ENCODE peak calls at places on chromosomes 16 and 17, in four cellular contexts. R is astrocyte, D is sigmoid colon, T is transverse colon. Z is an unnamed sample.

GRCh38 chr17:57562231-57562630 is 182.9 kb downstream of the CCDC182 start:
- DNase-seq in D (no peak), R (no peak), T (no peak), Z (no peak)

GRCh38 chr17:31696184-31696602 is 162.9 kb downstream of the COPRS start:
- DNase-seq in D (peak; percentile 96), T (peak; percentile 52), R (peak; percentile 90), Z (peak; percentile 98)

GRCh38 chr16:85348065-85348840 is 236.0 kb upstream of the CIBAR2 start:
- DNase-seq in R (no peak), T (no peak), D (no peak), Z (no peak)

GRCh38 chr17:13429201-13429600 is 172.5 kb downstream of the HS3ST3A1 start:
- DNase-seq in R (peak; percentile 90), D (no peak), T (no peak), Z (peak; percentile 91)

GRCh38 chr17:151004-151403 is 13.6 kb downstream of the SCGB1C2 start:
- DNase-seq in D (peak; percentile 21), R (no peak), T (no peak), Z (no peak)

GRCh38 chr16:27232875-27233605 is 29.7 kb downstream of the KDM8 start:
- DNase-seq in T (no peak), D (peak; percentile 41), R (no peak), Z (no peak)

GRCh38 chr16:78210305-78210704 is 110.9 kb downstream of the WWOX start:
- DNase-seq in R (peak; percentile 47), T (no peak), D (no peak), Z (no peak)

GRCh38 chr17:6959700-6960099 is 36.1 kb upstream of the ALOX12 start:
- DNase-seq in R (no peak), T (no peak), D (no peak), Z (no peak)

GRCh38 chr16:46582313-46582712 is 38.9 kb downstream of the SHCBP1 start:
- DNase-seq in R (no peak), T (no peak), D (no peak), Z (no peak)

GRCh38 chr17:4969551-4970231 is 2.1 kb upstream of the SPAG7 start:
- DNase-seq in T (no peak), R (peak; percentile 44), D (peak; percentile 60), Z (peak; percentile 57)

GRCh38 chr17:9402590-9403199 is 172.9 kb downstream of the STX8 start:
- DNase-seq in T (peak; percentile 25), D (no peak), R (no peak), Z (peak; percentile 23)

GRCh38 chr16:87288753-87289362 is 28.3 kb downstream of the C16orf95 start:
- DNase-seq in R (peak; percentile 80), D (no peak), T (no peak), Z (peak; percentile 6)

GRCh38 chr16:85396879-85397871 is 215.9 kb upstream of the GSE1 start:
- DNase-seq in T (no peak), R (no peak), D (peak; percentile 65), Z (no peak)

GRCh38 chr16:56911771-56912541 is 20.0 kb upstream of the HERPUD1 start:
- DNase-seq in R (peak; percentile 83), T (peak; percentile 74), D (peak; percentile 76), Z (no peak)

GRCh38 chr16:53147500-53148065 is 92.8 kb downstream of the CHD9 start:
- DNase-seq in D (no peak), R (no peak), T (no peak), Z (no peak)

GRCh38 chr17:80028030-80028429 is 7.6 kb downstream of the TBC1D16 start:
- DNase-seq in D (no peak), R (no peak), T (no peak), Z (no peak)

GRCh38 chr16:81526199-81526598 is 81.6 kb downstream of the CMIP start:
- DNase-seq in D (no peak), R (peak; percentile 60), T (no peak), Z (no peak)

GRCh38 chr16:85354623-85355514 is 242.6 kb upstream of the CIBAR2 start:
- DNase-seq in D (no peak), R (peak; percentile 72), T (no peak), Z (peak; percentile 94)

GRCh38 chr16:20866161-20866772 is 33.9 kb downstream of the DCUN1D3 start:
- DNase-seq in T (peak; percentile 17), R (peak; percentile 87), D (peak; percentile 73), Z (peak; percentile 81)

GRCh38 chr16:74034862-74035261 is 261.8 kb upstream of the PSMD7 start:
- DNase-seq in D (no peak), R (no peak), T (peak; percentile 11), Z (no peak)

GRCh38 chr17:66491665-66492064 is 189.3 kb downstream of the PRKCA start:
- DNase-seq in D (no peak), T (no peak), R (no peak), Z (no peak)

GRCh38 chr17:227581-228222 is 46.3 kb upstream of the DOC2B start:
- DNase-seq in D (no peak), R (no peak), T (no peak), Z (no peak)

GRCh38 chr16:81175325-81175891 is 63.1 kb upstream of the BCO1 start:
- DNase-seq in T (no peak), D (no peak), R (peak; percentile 59), Z (peak; percentile 71)

GRCh38 chr16:3189869-3190268 is 1.9 kb downstream of the OR1F1 start:
- DNase-seq in R (no peak), T (no peak), D (no peak), Z (no peak)

GRCh38 chr17:42675984-42676423 is 790 bp downstream of the PLEKHH3 start:
- DNase-seq in R (peak; percentile 45), T (peak; percentile 77), D (peak; percentile 87), Z (peak; percentile 56)

GRCh38 chr17:81941484-81942166 is 4.5 kb upstream of the PYCR1 start:
- DNase-seq in R (no peak), T (no peak), D (no peak), Z (no peak)

GRCh38 chr17:81346090-81346907 is 49.0 kb upstream of the BAHCC1 start:
- DNase-seq in D (peak; percentile 100), T (peak; percentile 99), R (peak; percentile 87), Z (peak; percentile 92)

GRCh38 chr16:11346700-11347319 is 1.6 kb downstream of the RMI2 start:
- DNase-seq in R (no peak), T (no peak), D (no peak), Z (no peak)

GRCh38 chr17:38417210-38417951 is 10.9 kb upstream of the ARHGAP23 start:
- DNase-seq in T (no peak), R (no peak), D (peak; percentile 72), Z (no peak)

GRCh38 chr16:58655215-58655596 is 25.6 kb upstream of the CNOT1 start:
- DNase-seq in D (no peak), R (no peak), T (no peak), Z (no peak)

GRCh38 chr16:88726408-88726749 is 20.1 kb downstream of the CTU2 start:
- DNase-seq in T (no peak), D (no peak), R (no peak), Z (no peak)

GRCh38 chr17:78974635-78975591 is 4.8 kb downstream of the LGALS3BP start:
- DNase-seq in R (peak; percentile 71), D (peak; percentile 93), T (peak; percentile 76), Z (peak; percentile 86)

GRCh38 chr17:18991531-18992315 is 12.8 kb downstream of the FAM83G start:
- DNase-seq in T (no peak), D (no peak), R (no peak), Z (no peak)

GRCh38 chr16:84091460-84091859 is 25.3 kb downstream of the MBTPS1 start:
- DNase-seq in R (no peak), T (no peak), D (no peak), Z (no peak)

GRCh38 chr17:81740395-81740961 is 28.4 kb downstream of the SLC25A10 start:
- DNase-seq in T (no peak), R (no peak), D (peak; percentile 60), Z (no peak)

GRCh38 chr16:78045865-78046581 is 23.7 kb downstream of the CLEC3A start:
- DNase-seq in R (peak; percentile 51), T (peak; percentile 41), D (no peak), Z (no peak)

GRCh38 chr16:70682239-70683145 is 3.4 kb downstream of the MTSS2 start:
- DNase-seq in R (no peak), D (no peak), T (no peak), Z (no peak)

GRCh38 chr17:574061-574460 is 140.6 kb downstream of the VPS53 start:
- DNase-seq in D (peak; percentile 71), R (no peak), T (no peak), Z (no peak)

GRCh38 chr17:67452681-67453554 is 75.8 kb downstream of the PITPNC1 start:
- DNase-seq in D (no peak), R (no peak), T (no peak), Z (no peak)

DNA sequence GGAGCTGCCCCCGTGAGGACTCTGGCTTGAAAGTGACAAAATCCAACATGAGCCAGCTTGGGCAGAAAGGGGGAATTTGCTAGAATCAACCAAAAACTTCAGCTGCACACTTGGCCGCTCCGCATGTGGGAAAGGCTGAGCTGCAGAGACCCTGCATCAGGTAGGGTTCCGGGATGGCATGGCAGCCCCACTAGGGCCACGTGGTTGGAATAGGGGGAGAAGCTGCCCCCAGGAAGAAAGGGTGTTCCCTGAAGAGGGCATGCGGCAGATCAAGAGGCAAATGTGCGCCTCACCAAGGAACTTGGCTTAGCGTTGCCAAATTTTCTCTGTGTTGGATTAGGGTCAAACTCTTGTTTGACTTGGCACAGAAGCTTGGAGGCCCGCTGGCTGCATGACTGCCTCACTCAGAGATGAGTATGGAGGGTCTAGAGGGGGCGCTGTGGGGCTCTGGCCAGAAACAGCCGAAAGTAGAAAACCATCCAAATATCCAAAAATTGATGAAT is 29.2 kb upstream of the WFIKKN2 start:
- DNase-seq in R (no peak), T (no peak), D (no peak), Z (no peak)
- TF ChIP-seq CTCF in R (no peak), T (no peak), D (no peak), Z (peak; percentile 41)

GRCh38 chr16:55502801-55503366 is 6.0 kb upstream of the LPCAT2 start:
- DNase-seq in D (peak; percentile 95), R (peak; percentile 94), T (peak; percentile 93), Z (no peak)
- TF ChIP-seq CTCF in D (no peak), R (no peak), T (peak; percentile 32), Z (peak; percentile 8)

DNA sequence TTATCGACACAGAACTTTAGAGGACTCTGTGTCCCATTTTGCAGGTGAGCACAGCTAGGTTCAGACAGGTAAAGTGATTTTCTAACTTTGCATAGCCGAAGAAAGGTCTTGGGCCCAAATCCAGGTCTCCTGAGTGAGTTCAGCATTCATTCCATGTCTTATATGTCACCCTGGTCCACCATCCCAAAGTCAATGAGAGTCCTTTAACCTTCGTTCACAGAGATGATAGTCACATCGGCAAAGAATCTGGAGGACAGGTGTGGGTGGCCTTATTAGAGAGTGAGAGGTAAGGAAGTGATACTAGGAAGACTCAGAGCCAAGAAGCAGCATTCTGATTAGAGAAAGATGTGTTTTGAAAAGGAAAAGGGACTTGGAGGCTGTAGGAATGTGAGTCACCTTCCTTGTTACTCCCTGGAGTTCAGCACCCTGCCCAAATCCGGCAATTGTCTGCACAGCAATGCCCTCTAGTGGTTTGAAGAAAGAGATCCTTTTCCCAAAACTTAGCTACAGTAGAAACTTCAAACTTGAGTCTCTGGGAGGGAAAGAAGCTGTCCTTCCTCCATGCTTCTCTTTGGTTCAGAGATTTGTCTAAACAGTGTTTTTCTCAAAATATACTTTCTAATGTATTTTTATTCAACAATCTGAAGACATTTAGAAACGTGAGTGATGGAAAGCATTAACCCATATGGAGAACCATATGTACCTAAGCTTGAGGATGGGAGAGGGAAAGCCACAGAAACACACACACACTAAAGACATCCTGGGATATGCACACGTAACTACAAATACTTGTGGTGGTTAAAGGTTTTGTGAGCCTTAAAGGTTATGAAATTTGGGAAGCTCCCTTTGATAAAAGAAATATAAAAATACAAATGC is 96.4 kb upstream of the SHISA6 start:
- DNase-seq in T (peak; percentile 67), D (no peak), R (no peak), Z (peak; percentile 35)
- TF ChIP-seq CTCF in T (peak; percentile 69), D (peak; percentile 38), R (peak; percentile 9), Z (peak; percentile 72)

GRCh38 chr17:21218101-21218500 is 4.1 kb upstream of the TMEM11 start:
- DNase-seq in R (no peak), T (no peak), D (no peak), Z (no peak)
- TF ChIP-seq CTCF in R (no peak), T (no peak), D (no peak), Z (no peak)

GRCh38 chr17:73231841-73232586 is 29.7 kb downstream of the CPSF4L start:
- DNase-seq in T (peak; percentile 97), R (peak; percentile 79), D (peak; percentile 97), Z (peak; percentile 91)
- TF ChIP-seq CTCF in T (peak; percentile 65), R (no peak), D (peak; percentile 28), Z (peak; percentile 76)

Z was measured in HFFc6.